ENCODE peak calls at places on chromosomes 2 and 18, in five cellular contexts. One of them, this sample, is unnamed.

GRCh38 chr18:50297621-50298442 is 10.3 kb upstream of the CXXC1 start:
- DNase-seq in fibroblast of lung: peak; percentile 73
- DNase-seq in endothelial cell of umbilical vein: peak; percentile 62
- DNase-seq in cardiac fibroblast: peak; percentile 84
- DNase-seq in sigmoid colon: peak; percentile 85
- DNase-seq in this sample: no peak

GRCh38 chr2:166088634-166089033 is 39.2 kb downstream of the SCN1A start:
- DNase-seq in fibroblast of lung: peak; percentile 33
- DNase-seq in endothelial cell of umbilical vein: peak; percentile 97
- DNase-seq in cardiac fibroblast: peak; percentile 97
- DNase-seq in sigmoid colon: no peak
- DNase-seq in this sample: peak; percentile 68

GRCh38 chr2:41966431-41966893 is 81.4 kb upstream of the PKDCC start:
- DNase-seq in fibroblast of lung: peak; percentile 99
- DNase-seq in endothelial cell of umbilical vein: peak; percentile 93
- DNase-seq in cardiac fibroblast: peak; percentile 95
- DNase-seq in sigmoid colon: peak; percentile 92
- DNase-seq in this sample: peak; percentile 93

GRCh38 chr18:24799176-24799575 is 338.7 kb downstream of the HRH4 start:
- DNase-seq in fibroblast of lung: no peak
- DNase-seq in endothelial cell of umbilical vein: peak; percentile 20
- DNase-seq in cardiac fibroblast: no peak
- DNase-seq in sigmoid colon: no peak
- DNase-seq in this sample: no peak

GRCh38 chr2:147255812-147256211 is 589.0 kb upstream of the ACVR2A start:
- DNase-seq in fibroblast of lung: no peak
- DNase-seq in endothelial cell of umbilical vein: no peak
- DNase-seq in cardiac fibroblast: no peak
- DNase-seq in sigmoid colon: no peak
- DNase-seq in this sample: no peak

GRCh38 chr2:235432741-235433520 is 60.9 kb upstream of the AGAP1 start:
- DNase-seq in fibroblast of lung: no peak
- DNase-seq in endothelial cell of umbilical vein: peak; percentile 50
- DNase-seq in cardiac fibroblast: no peak
- DNase-seq in sigmoid colon: no peak
- DNase-seq in this sample: no peak

GRCh38 chr2:10810175-10811161 is 2.1 kb downstream of the PDIA6 start:
- DNase-seq in fibroblast of lung: peak; percentile 49
- DNase-seq in endothelial cell of umbilical vein: peak; percentile 22
- DNase-seq in cardiac fibroblast: peak; percentile 28
- DNase-seq in sigmoid colon: peak; percentile 11
- DNase-seq in this sample: no peak

GRCh38 chr2:216389565-216389964 is 17.3 kb upstream of the MARCHF4 start:
- DNase-seq in fibroblast of lung: peak; percentile 50
- DNase-seq in endothelial cell of umbilical vein: no peak
- DNase-seq in cardiac fibroblast: peak; percentile 39
- DNase-seq in sigmoid colon: no peak
- DNase-seq in this sample: peak; percentile 22

GRCh38 chr18:70216788-70217187 is 11.3 kb upstream of the RTTN start:
- DNase-seq in fibroblast of lung: no peak
- DNase-seq in endothelial cell of umbilical vein: no peak
- DNase-seq in cardiac fibroblast: no peak
- DNase-seq in sigmoid colon: no peak
- DNase-seq in this sample: no peak

GRCh38 chr2:64330691-64331429 is 123.1 kb upstream of the LGALSL start:
- DNase-seq in fibroblast of lung: peak; percentile 77
- DNase-seq in endothelial cell of umbilical vein: peak; percentile 86
- DNase-seq in cardiac fibroblast: peak; percentile 95
- DNase-seq in sigmoid colon: peak; percentile 91
- DNase-seq in this sample: peak; percentile 57
- H3K4me3 ChIP-seq in fibroblast of lung: no peak overlapping the region
- H3K4me3 ChIP-seq in endothelial cell of umbilical vein: peak overlapping the region; percentile 15
- H3K4me3 ChIP-seq in cardiac fibroblast: peak overlapping the region; percentile 27
- H3K4me3 ChIP-seq in sigmoid colon: peak overlapping the region; percentile 29
- H3K4me3 ChIP-seq in this sample: peak overlapping the region; percentile 46

GRCh38 chr2:15941970-15942710 is 1.8 kb downstream of the MYCN start:
- DNase-seq in fibroblast of lung: no peak
- DNase-seq in endothelial cell of umbilical vein: peak; percentile 25
- DNase-seq in cardiac fibroblast: no peak
- DNase-seq in sigmoid colon: no peak
- DNase-seq in this sample: no peak
- H3K4me3 ChIP-seq in fibroblast of lung: no peak overlapping the region
- H3K4me3 ChIP-seq in endothelial cell of umbilical vein: no peak overlapping the region
- H3K4me3 ChIP-seq in cardiac fibroblast: peak overlapping the region; percentile 16
- H3K4me3 ChIP-seq in sigmoid colon: peak overlapping the region; percentile 52
- H3K4me3 ChIP-seq in this sample: peak overlapping the region; percentile 40

GRCh38 chr2:239397856-239398470 is 2.9 kb downstream of the HDAC4 start:
- DNase-seq in fibroblast of lung: peak; percentile 26
- DNase-seq in endothelial cell of umbilical vein: no peak
- DNase-seq in cardiac fibroblast: no peak
- DNase-seq in sigmoid colon: peak; percentile 69
- DNase-seq in this sample: no peak

GRCh38 chr2:239396881-239397681 is 3.7 kb downstream of the HDAC4 start:
- DNase-seq in fibroblast of lung: no peak
- DNase-seq in endothelial cell of umbilical vein: no peak
- DNase-seq in cardiac fibroblast: no peak
- DNase-seq in sigmoid colon: peak; percentile 95
- DNase-seq in this sample: no peak

GRCh38 chr2:239400000-239400831 is 604 bp downstream of the HDAC4 start:
- DNase-seq in fibroblast of lung: no peak
- DNase-seq in endothelial cell of umbilical vein: no peak
- DNase-seq in cardiac fibroblast: no peak
- DNase-seq in sigmoid colon: peak; percentile 72
- DNase-seq in this sample: no peak

GRCh38 chr2:239399404-239399999 is 1.3 kb downstream of the HDAC4 start:
- DNase-seq in fibroblast of lung: peak; percentile 16
- DNase-seq in endothelial cell of umbilical vein: peak; percentile 36
- DNase-seq in cardiac fibroblast: peak; percentile 18
- DNase-seq in sigmoid colon: peak; percentile 78
- DNase-seq in this sample: no peak

DNA sequence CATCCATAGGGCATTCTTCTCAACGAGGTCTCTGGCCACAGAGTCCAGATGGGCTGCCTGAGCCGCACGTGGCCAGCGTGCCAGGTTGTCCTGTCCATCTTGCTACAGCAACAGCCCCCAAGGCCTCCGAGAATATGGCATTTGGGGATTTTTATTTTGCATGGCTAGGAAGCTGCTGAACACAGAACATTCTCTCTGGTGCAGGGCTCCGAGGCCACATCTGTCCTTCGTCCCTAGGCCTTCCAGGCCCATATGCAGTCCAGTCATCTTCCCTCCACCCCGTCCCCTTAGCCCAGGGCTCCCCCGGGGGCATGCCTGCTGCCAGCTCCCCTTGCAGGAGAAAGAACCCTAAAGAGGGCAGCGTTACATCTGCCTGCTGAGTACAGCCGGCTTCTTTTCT is 2.3 kb downstream of the HDAC4 start:
- DNase-seq in fibroblast of lung: no peak
- DNase-seq in endothelial cell of umbilical vein: no peak
- DNase-seq in cardiac fibroblast: no peak
- DNase-seq in sigmoid colon: peak; percentile 65
- DNase-seq in this sample: no peak
- H3K4me3 ChIP-seq in fibroblast of lung: no peak overlapping the region
- H3K4me3 ChIP-seq in endothelial cell of umbilical vein: no peak overlapping the region
- H3K4me3 ChIP-seq in cardiac fibroblast: no peak overlapping the region
- H3K4me3 ChIP-seq in sigmoid colon: peak overlapping the region; percentile 76
- H3K4me3 ChIP-seq in this sample: no peak overlapping the region

GRCh38 chr2:111897924-111898702 is at the start of gene MERTK:
- DNase-seq in fibroblast of lung: peak; percentile 61
- DNase-seq in endothelial cell of umbilical vein: peak; percentile 92
- DNase-seq in cardiac fibroblast: peak; percentile 29
- DNase-seq in sigmoid colon: peak; percentile 95
- DNase-seq in this sample: no peak
- H3K4me3 ChIP-seq in fibroblast of lung: peak within 1 kb of the TSS; percentile 64
- H3K4me3 ChIP-seq in endothelial cell of umbilical vein: peak within 1 kb of the TSS; percentile 95
- H3K4me3 ChIP-seq in cardiac fibroblast: peak within 1 kb of the TSS; percentile 60
- H3K4me3 ChIP-seq in sigmoid colon: peak within 1 kb of the TSS; percentile 79
- H3K4me3 ChIP-seq in this sample: peak within 1 kb of the TSS; percentile 65

DNA sequence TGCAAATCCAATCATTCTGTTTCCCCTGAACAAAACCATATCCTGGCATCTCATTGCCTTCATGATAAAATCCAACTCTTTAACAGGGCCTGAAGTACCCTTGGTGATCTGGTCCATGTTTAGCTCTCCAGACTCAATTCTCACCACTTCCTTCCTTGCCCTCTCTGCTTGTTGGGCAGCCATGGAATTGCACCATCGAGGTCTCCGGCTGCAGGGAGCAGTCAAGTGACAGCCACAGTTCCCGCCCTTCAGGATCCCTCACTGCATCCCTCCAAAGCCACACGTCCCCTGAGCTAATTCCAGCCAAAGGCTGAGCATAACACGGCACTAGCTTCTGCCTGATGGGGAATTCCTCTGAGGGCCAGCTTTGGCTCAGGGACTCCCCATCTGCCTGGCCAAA is 47.4 kb upstream of the SLC1A4 start:
- DNase-seq in fibroblast of lung: no peak
- DNase-seq in endothelial cell of umbilical vein: no peak
- DNase-seq in cardiac fibroblast: no peak
- DNase-seq in sigmoid colon: no peak
- DNase-seq in this sample: no peak
- H3K4me3 ChIP-seq in fibroblast of lung: no peak overlapping the region
- H3K4me3 ChIP-seq in endothelial cell of umbilical vein: no peak overlapping the region
- H3K4me3 ChIP-seq in cardiac fibroblast: no peak overlapping the region
- H3K4me3 ChIP-seq in sigmoid colon: no peak overlapping the region
- H3K4me3 ChIP-seq in this sample: no peak overlapping the region

GRCh38 chr18:59950215-59950944 is 50.6 kb downstream of the PMAIP1 start:
- DNase-seq in fibroblast of lung: peak; percentile 59
- DNase-seq in endothelial cell of umbilical vein: no peak
- DNase-seq in cardiac fibroblast: peak; percentile 85
- DNase-seq in sigmoid colon: no peak
- DNase-seq in this sample: no peak
- H3K4me3 ChIP-seq in fibroblast of lung: no peak overlapping the region
- H3K4me3 ChIP-seq in endothelial cell of umbilical vein: no peak overlapping the region
- H3K4me3 ChIP-seq in cardiac fibroblast: no peak overlapping the region
- H3K4me3 ChIP-seq in sigmoid colon: no peak overlapping the region
- H3K4me3 ChIP-seq in this sample: no peak overlapping the region

DNA sequence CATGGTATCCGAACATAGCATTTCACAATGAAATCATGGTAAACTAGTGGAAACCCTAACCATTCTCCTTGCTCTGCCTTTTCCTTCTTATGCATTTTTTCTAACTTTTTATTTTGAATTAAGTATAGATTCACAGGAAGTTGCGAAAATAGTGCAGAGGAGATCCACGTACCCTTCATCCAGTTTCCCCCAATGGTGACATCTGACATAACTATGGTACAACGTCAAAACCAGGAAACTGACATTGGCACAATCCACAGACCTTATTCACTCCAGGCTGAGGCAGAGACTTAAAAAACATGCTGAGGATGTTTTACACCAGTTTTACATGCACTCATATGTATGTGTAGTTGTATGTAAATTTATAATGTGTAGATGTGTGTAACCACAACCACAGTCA is 38.2 kb downstream of the AAK1 start:
- DNase-seq in fibroblast of lung: no peak
- DNase-seq in endothelial cell of umbilical vein: no peak
- DNase-seq in cardiac fibroblast: no peak
- DNase-seq in sigmoid colon: no peak
- DNase-seq in this sample: no peak
- H3K4me3 ChIP-seq in fibroblast of lung: no peak overlapping the region
- H3K4me3 ChIP-seq in endothelial cell of umbilical vein: no peak overlapping the region
- H3K4me3 ChIP-seq in cardiac fibroblast: no peak overlapping the region
- H3K4me3 ChIP-seq in sigmoid colon: no peak overlapping the region
- H3K4me3 ChIP-seq in this sample: no peak overlapping the region